ENCODE peak calls at places on chromosomes 7 and 10, in seven cellular contexts. U, X, R, K, G, I and P are unnamed samples.
A peak's percentile ranks its signal among the peaks of the same experiment; 100 is the strongest.

GRCh38 chr10:73886085-73886529 is 11.8 kb upstream of the CAMK2G start:
- DNase-seq in G (peak; percentile 83), I (peak; percentile 85), K (peak; percentile 67), U (peak; percentile 78), R (peak; percentile 90), X (peak; percentile 68), P (peak; percentile 81)

GRCh38 chr10:74072503-74072902 is 74.6 kb downstream of the VCL start:
- DNase-seq in G (no peak), U (no peak), X (peak; percentile 79), I (no peak), K (no peak), R (no peak), P (no peak)

GRCh38 chr7:2245883-2246679 is 4.1 kb downstream of the NUDT1 start:
- DNase-seq in I (no peak), U (no peak), R (no peak), G (no peak), X (no peak), K (no peak), P (no peak)

GRCh38 chr7:44750921-44751571 is 2.4 kb downstream of the ZMIZ2 start:
- DNase-seq in X (peak; percentile 45), U (no peak), I (peak; percentile 75), G (no peak), R (no peak), K (peak; percentile 53), P (peak; percentile 41)

GRCh38 chr10:19816420-19817250 is at the start of gene PLXDC2:
- DNase-seq in G (peak; percentile 49), K (peak; percentile 71), U (peak; percentile 74), X (peak; percentile 47), I (peak; percentile 86), R (peak; percentile 77), P (no peak)

GRCh38 chr7:57256637-57257375 is 124.6 kb upstream of the ZNF479 start:
- DNase-seq in K (no peak), I (peak; percentile 63), R (no peak), G (no peak), X (no peak), U (no peak), P (no peak)

GRCh38 chr10:16779375-16779774 is 37.8 kb downstream of the RSU1 start:
- DNase-seq in U (no peak), X (peak; percentile 2), R (no peak), I (no peak), G (no peak), K (no peak), P (no peak)

GRCh38 chr7:131218727-131219128 is 108.9 kb upstream of the MKLN1 start:
- DNase-seq in G (no peak), X (no peak), K (no peak), R (no peak), U (no peak), I (no peak), P (no peak)

GRCh38 chr10:101644002-101644401 is 51.0 kb downstream of the FBXW4 start:
- DNase-seq in X (no peak), U (no peak), G (no peak), R (peak; percentile 10), K (no peak), I (no peak), P (no peak)

GRCh38 chr10:115696747-115697146 is 576.3 kb downstream of the GFRA1 start:
- DNase-seq in G (no peak), I (no peak), U (no peak), R (no peak), X (no peak), K (no peak), P (no peak)

GRCh38 chr10:24665001-24665400 is 58.7 kb downstream of the ARHGAP21 start:
- DNase-seq in G (no peak), X (no peak), I (no peak), R (no peak), U (no peak), K (no peak), P (no peak)

GRCh38 chr7:86962623-86963022 is 96.8 kb downstream of the ELAPOR2 start:
- DNase-seq in R (no peak), K (no peak), I (no peak), U (no peak), X (no peak), G (no peak), P (no peak)

GRCh38 chr7:35802649-35803048 is 1.8 kb downstream of the SEPTIN7 start:
- DNase-seq in I (no peak), K (no peak), G (peak; percentile 18), U (no peak), R (no peak), X (no peak), P (peak; percentile 30)

GRCh38 chr7:100348805-100349204 is 9.1 kb upstream of the PILRB start:
- DNase-seq in I (no peak), R (no peak), U (no peak), X (no peak), G (no peak), K (no peak), P (no peak)

GRCh38 chr7:14218338-14218737 is 228.9 kb upstream of the ETV1 start:
- DNase-seq in I (no peak), R (no peak), K (no peak), U (no peak), X (no peak), G (no peak), P (no peak)

GRCh38 chr10:29643785-29644501 is 9.2 kb upstream of the SVIL start:
- DNase-seq in R (peak; percentile 93), X (no peak), U (peak; percentile 91), K (no peak), G (peak; percentile 24), I (no peak), P (no peak)

GRCh38 chr10:124296813-124297788 is 121.6 kb downstream of the OAT start:
- DNase-seq in G (no peak), I (no peak), K (peak; percentile 13), U (no peak), R (no peak), X (no peak), P (no peak)

GRCh38 chr10:129057856-129058663 is 409.0 kb upstream of the MGMT start:
- DNase-seq in I (peak; percentile 84), G (no peak), U (no peak), X (no peak), K (no peak), R (no peak), P (peak; percentile 47)

GRCh38 chr7:4607321-4607729 is 74.8 kb upstream of the FOXK1 start:
- DNase-seq in U (no peak), I (peak; percentile 64), R (no peak), K (no peak), X (no peak), G (no peak), P (no peak)

GRCh38 chr7:55140981-55141278 is 122.1 kb downstream of the EGFR start:
- DNase-seq in U (no peak), K (no peak), I (no peak), G (no peak), R (no peak), X (no peak), P (no peak)

GRCh38 chr10:102435529-102436233 is 3.3 kb upstream of the CUEDC2 start:
- DNase-seq in I (no peak), X (no peak), K (no peak), G (no peak), R (no peak), U (no peak), P (no peak)

GRCh38 chr7:79666472-79666871 is 213.0 kb upstream of the MAGI2 start:
- DNase-seq in U (no peak), R (no peak), K (no peak), G (no peak), X (no peak), I (no peak), P (no peak)

GRCh38 chr7:140010194-140010895 is 52.4 kb downstream of the PARP12 start:
- DNase-seq in R (peak; percentile 14), G (no peak), U (no peak), I (peak; percentile 21), X (no peak), K (no peak), P (no peak)

GRCh38 chr10:128779457-128779856 is 653.2 kb upstream of the MKI67 start:
- DNase-seq in R (no peak), G (no peak), X (no peak), K (no peak), U (no peak), I (no peak), P (no peak)

GRCh38 chr7:16465469-16466086 is at the start of gene SOSTDC1:
- DNase-seq in U (no peak), R (no peak), G (peak; percentile 54), K (no peak), I (no peak), X (peak; percentile 63), P (no peak)

GRCh38 chr10:92328999-92329398 is 38.0 kb downstream of the MARCHF5 start:
- DNase-seq in X (peak; percentile 81), I (no peak), U (no peak), G (no peak), R (no peak), K (no peak), P (no peak)

GRCh38 chr10:101071266-101071884 is 9.6 kb downstream of the KAZALD1 start:
- DNase-seq in R (peak; percentile 75), G (no peak), K (no peak), X (no peak), U (no peak), I (no peak), P (no peak)

GRCh38 chr10:81722405-81722804 is 152.6 kb upstream of the NRG3 start:
- DNase-seq in I (no peak), G (no peak), K (no peak), X (no peak), R (no peak), U (no peak), P (no peak)
- H3K4me1 ChIP-seq in I (no peaks in the 10 kb centered on the region), G (no peaks in the 10 kb centered on the region), K (no peaks in the 10 kb centered on the region), X (no peaks in the 10 kb centered on the region), R (no peaks in the 10 kb centered on the region), U (no peaks in the 10 kb centered on the region), P (peaks cover 8% of the 10 kb centered on the region)

GRCh38 chr7:142811154-142811737 is 40.5 kb downstream of the PRSS2 start:
- DNase-seq in X (peak; percentile 31), I (no peak), G (no peak), U (no peak), K (no peak), R (no peak), P (peak; percentile 41)
- TF ChIP-seq CTCF in X (peak; percentile 64), I (peak; percentile 65), G (peak; percentile 50), U (peak; percentile 61), K (peak; percentile 58), R (peak; percentile 46), P (peak; percentile 80)

DNA sequence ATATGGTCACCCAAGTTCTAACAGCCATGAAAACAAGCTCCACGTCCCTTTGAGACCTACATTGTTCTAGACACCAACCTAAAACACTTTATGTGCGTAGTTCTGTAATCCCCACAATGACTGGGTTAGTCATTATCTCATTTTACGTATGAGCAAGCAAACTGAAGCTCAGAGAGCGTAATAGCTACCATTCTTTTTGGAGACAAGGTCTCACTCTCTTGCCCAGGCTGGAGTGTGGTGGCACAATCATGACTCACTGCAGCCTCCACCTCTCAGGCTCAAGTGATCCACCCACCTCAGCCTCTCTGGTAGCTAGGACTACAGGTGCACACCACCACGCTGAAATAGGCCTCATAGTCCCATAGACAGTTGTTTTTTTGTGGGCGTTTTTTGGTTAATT is 10.5 kb downstream of the DAGLB start:
- DNase-seq in G (no peak), R (no peak), X (no peak), I (no peak), U (no peak), K (no peak), P (peak; percentile 21)
- H3K4me1 ChIP-seq in G (no peaks in the 10 kb centered on the region), R (peaks cover 11% of the 10 kb centered on the region), X (peaks cover 12% of the 10 kb centered on the region), I (peaks cover 78% of the 10 kb centered on the region), U (peaks cover 55% of the 10 kb centered on the region), K (no peaks in the 10 kb centered on the region), P (peaks cover 43% of the 10 kb centered on the region)

GRCh38 chr10:95907454-95908253 is at the start of gene CC2D2B:
- DNase-seq in K (peak; percentile 82), G (peak; percentile 85), R (peak; percentile 90), I (peak; percentile 94), U (peak; percentile 90), X (peak; percentile 82), P (peak; percentile 38)
- TF ChIP-seq CTCF in K (no peak), G (no peak), R (no peak), I (no peak), U (no peak), X (no peak), P (no peak)